ENCODE peak calls at places on chromosomes 12 and 14, in eight cellular contexts. L is foreskin keratinocyte, G is tibial artery, V is cardiac muscle cell, T is IMR-90, Z is psoas muscle, X is uterus, H is HCT116. M is an unnamed sample.

GRCh38 chr12:1220127-1221092 is 229.4 kb downstream of the ERC1 start:
- DNase-seq in L (no peak), G (no peak), V (peak), T (no peak), Z (no peak), X (no peak), H (no peak), M (no peak)

GRCh38 chr12:2683283-2684025 is 111.3 kb upstream of the FKBP4 start:
- DNase-seq in L (no peak), G (no peak), V (no peak), T (peak), Z (no peak), X (no peak), H (no peak), M (no peak)

GRCh38 chr12:44377443-44378160 is 498.5 kb downstream of the NELL2 start:
- DNase-seq in L (no peak), G (no peak), V (no peak), T (no peak), Z (no peak), X (no peak), H (no peak), M (no peak)

GRCh38 chr14:94027566-94028449 is 1.7 kb downstream of the OTUB2 start:
- DNase-seq in L (peak), G (no peak), V (no peak), T (no peak), Z (peak), X (no peak), H (no peak), M (no peak)

GRCh38 chr14:28356819-28357218 is 409.8 kb upstream of the FOXG1 start:
- DNase-seq in L (peak), G (no peak), V (no peak), T (no peak), Z (no peak), X (no peak), H (no peak), M (no peak)

GRCh38 chr12:84919271-84919670 is 6.7 kb upstream of the SLC6A15 start:
- DNase-seq in L (peak), G (no peak), V (no peak), T (peak), Z (no peak), X (no peak), H (no peak), M (no peak)

GRCh38 chr12:132937476-132937875 is 18.6 kb downstream of the ZNF605 start:
- DNase-seq in L (no peak), G (no peak), V (no peak), T (no peak), Z (no peak), X (no peak), H (no peak), M (no peak)

GRCh38 chr12:122843472-122843871 is 8.2 kb downstream of the HIP1R start:
- DNase-seq in L (no peak), G (no peak), V (no peak), T (no peak), Z (peak), X (no peak), H (no peak), M (no peak)

GRCh38 chr12:119036878-119037493 is 55.6 kb downstream of the SRRM4 start:
- DNase-seq in L (no peak), G (no peak), V (peak), T (no peak), Z (no peak), X (no peak), H (no peak), M (peak)

GRCh38 chr14:70098257-70098809 is 90.4 kb downstream of the SLC8A3 start:
- DNase-seq in L (no peak), G (no peak), V (no peak), T (no peak), Z (no peak), X (no peak), H (no peak), M (no peak)

GRCh38 chr14:81427348-81428058 is 27.4 kb upstream of the STON2 start:
- DNase-seq in L (peak), G (peak), V (peak), T (no peak), Z (peak), X (no peak), H (no peak), M (no peak)

GRCh38 chr12:68768431-68768934 is 22.5 kb downstream of the SLC35E3 start:
- DNase-seq in L (no peak), G (no peak), V (no peak), T (peak), Z (no peak), X (no peak), H (no peak), M (no peak)

GRCh38 chr14:68610251-68610793 is 182.5 kb downstream of the ZFP36L1 start:
- DNase-seq in L (no peak), G (no peak), V (no peak), T (no peak), Z (no peak), X (peak), H (peak), M (no peak)

GRCh38 chr12:97982684-97983083 is 520.1 kb downstream of the RMST start:
- DNase-seq in L (no peak), G (no peak), V (no peak), T (no peak), Z (no peak), X (no peak), H (no peak), M (no peak)

GRCh38 chr12:130456375-130457199 is 118.9 kb downstream of the PIWIL1 start:
- DNase-seq in L (no peak), G (no peak), V (no peak), T (no peak), Z (no peak), X (no peak), H (no peak), M (peak)

GRCh38 chr12:112828534-112828933 is 37.0 kb downstream of the RPH3A start:
- DNase-seq in L (no peak), G (no peak), V (no peak), T (no peak), Z (no peak), X (no peak), H (no peak), M (no peak)

GRCh38 chr14:94175403-94176146 is 1.5 kb downstream of the PPP4R4 start:
- DNase-seq in L (no peak), G (no peak), V (no peak), T (no peak), Z (no peak), X (no peak), H (no peak), M (no peak)

GRCh38 chr12:118145113-118145797 is 9.3 kb downstream of the PEBP1 start:
- DNase-seq in L (no peak), G (no peak), V (no peak), T (no peak), Z (no peak), X (no peak), H (no peak), M (no peak)

GRCh38 chr14:52106853-52107252 is 38.0 kb upstream of the NID2 start:
- DNase-seq in L (no peak), G (no peak), V (no peak), T (peak), Z (no peak), X (no peak), H (no peak), M (no peak)

GRCh38 chr12:3199551-3200031 is 122.4 kb downstream of the TSPAN9 start:
- DNase-seq in L (peak), G (no peak), V (peak), T (peak), Z (no peak), X (no peak), H (no peak), M (no peak)

GRCh38 chr12:112868459-112869041 is 38.2 kb upstream of the OAS1 start:
- DNase-seq in L (peak), G (no peak), V (peak), T (no peak), Z (no peak), X (no peak), H (no peak), M (no peak)

GRCh38 chr14:76957224-76957881 is 71.2 kb downstream of the IRF2BPL start:
- DNase-seq in L (no peak), G (no peak), V (no peak), T (no peak), Z (no peak), X (no peak), H (no peak), M (no peak)

GRCh38 chr12:124624823-124625222 is 57.4 kb upstream of the NCOR2 start:
- DNase-seq in L (no peak), G (no peak), V (no peak), T (no peak), Z (no peak), X (no peak), H (no peak), M (no peak)

GRCh38 chr12:112861284-112861683 is 45.5 kb upstream of the OAS1 start:
- DNase-seq in L (no peak), G (no peak), V (no peak), T (no peak), Z (no peak), X (no peak), H (no peak), M (no peak)

GRCh38 chr14:46054526-46054925 is 597.1 kb downstream of the RPL10L start:
- DNase-seq in L (peak), G (no peak), V (no peak), T (peak), Z (no peak), X (no peak), H (no peak), M (no peak)

GRCh38 chr12:109464642-109465351 is 12.3 kb downstream of the KCTD10 start:
- DNase-seq in L (no peak), G (no peak), V (no peak), T (no peak), Z (no peak), X (no peak), H (no peak), M (no peak)

GRCh38 chr12:105706321-105706972 is 376.0 kb downstream of the C12orf75 start:
- DNase-seq in L (peak), G (peak), V (no peak), T (peak), Z (peak), X (no peak), H (no peak), M (no peak)

GRCh38 chr12:52230364-52231281 is 2.4 kb upstream of the KRT7 start:
- DNase-seq in L (peak), G (no peak), V (no peak), T (peak), Z (peak), X (no peak), H (no peak), M (no peak)

GRCh38 chr14:72500234-72500838 is 393.6 kb downstream of the DPF3 start:
- DNase-seq in L (no peak), G (no peak), V (no peak), T (no peak), Z (no peak), X (no peak), H (no peak), M (no peak)

GRCh38 chr14:25298238-25298637 is 248.3 kb upstream of the STXBP6 start:
- DNase-seq in L (no peak), G (no peak), V (no peak), T (no peak), Z (no peak), X (no peak), H (no peak), M (no peak)

GRCh38 chr14:31926123-31926522 is 151.0 kb upstream of the ARHGAP5 start:
- DNase-seq in L (no peak), G (no peak), V (peak), T (peak), Z (no peak), X (no peak), H (peak), M (no peak)

DNA sequence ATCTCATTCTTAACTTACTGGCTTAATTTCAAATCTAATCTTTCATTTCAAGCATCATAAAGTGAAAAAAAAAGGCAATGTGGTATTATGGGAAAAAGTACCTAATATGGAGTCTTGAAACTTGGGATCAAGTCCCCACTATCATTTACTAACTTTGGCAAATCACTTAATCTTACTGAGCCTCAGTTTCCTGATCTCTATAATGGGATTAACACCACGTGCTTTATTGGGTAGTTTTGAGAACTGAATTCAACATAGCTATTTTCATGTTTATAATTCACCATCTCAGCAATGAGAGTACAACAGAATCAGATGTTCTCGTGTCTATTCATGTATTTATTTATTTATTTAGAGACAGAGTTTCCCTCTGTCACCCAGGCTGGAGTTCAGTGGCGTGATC is 78.3 kb downstream of the NTN4 start:
- DNase-seq in L (no peak), G (no peak), V (no peak), T (no peak), Z (no peak), X (no peak), H (no peak), M (no peak)
- H3K27ac ChIP-seq in L (no peak), G (no peak), V (no peak), T (no peak), Z (no peak), X (no peak), H (no peak), M (no peak)

DNA sequence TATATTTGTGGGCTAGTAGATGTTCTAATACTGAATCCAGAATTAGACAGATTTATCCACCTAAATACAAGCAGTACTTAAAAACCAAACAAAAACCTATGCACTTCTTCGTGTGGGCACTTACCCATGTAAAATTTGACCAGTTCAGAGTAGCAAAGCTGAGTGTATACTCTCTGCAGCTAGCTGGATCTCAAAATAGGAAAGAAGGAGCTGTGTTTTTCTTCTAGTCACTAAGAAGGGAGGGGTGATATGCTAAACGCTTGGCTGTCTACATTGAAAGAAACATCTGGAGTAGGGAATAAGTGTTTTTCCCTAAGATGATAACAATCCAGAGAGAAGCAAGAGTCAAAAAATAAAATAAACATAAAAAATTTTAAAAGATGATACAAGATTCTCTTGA is 20.0 kb downstream of the RBMS2 start:
- DNase-seq in L (no peak), G (no peak), V (no peak), T (peak), Z (no peak), X (no peak), H (no peak), M (no peak)
- H3K27ac ChIP-seq in L (no peak), G (no peak), V (no peak), T (peak), Z (no peak), X (no peak), H (no peak), M (no peak)

GRCh38 chr12:50772877-50773276 is 9.0 kb downstream of the ATF1 start:
- DNase-seq in L (no peak), G (no peak), V (no peak), T (no peak), Z (no peak), X (no peak), H (no peak), M (no peak)
- H3K27ac ChIP-seq in L (no peak), G (no peak), V (no peak), T (no peak), Z (peak), X (no peak), H (peak), M (no peak)

GRCh38 chr14:101889366-101889765 is 75.0 kb upstream of the DYNC1H1 start:
- DNase-seq in L (no peak), G (no peak), V (no peak), T (no peak), Z (no peak), X (no peak), H (no peak), M (no peak)
- H3K27ac ChIP-seq in L (no peak), G (no peak), V (no peak), T (no peak), Z (no peak), X (no peak), H (no peak), M (no peak)

GRCh38 chr12:7835766-7836165 is 36.9 kb downstream of the SLC2A14 start:
- DNase-seq in L (no peak), G (no peak), V (no peak), T (no peak), Z (no peak), X (no peak), H (no peak), M (no peak)

GRCh38 chr12:7835116-7835515 is 37.6 kb downstream of the SLC2A14 start:
- DNase-seq in L (no peak), G (no peak), V (no peak), T (no peak), Z (no peak), X (no peak), H (no peak), M (no peak)

GRCh38 chr12:7834701-7835100 is 38.0 kb downstream of the SLC2A14 start:
- DNase-seq in L (no peak), G (no peak), V (no peak), T (no peak), Z (no peak), X (no peak), H (no peak), M (no peak)

GRCh38 chr12:7833831-7834230 is 38.9 kb downstream of the SLC2A14 start:
- DNase-seq in L (no peak), G (no peak), V (no peak), T (peak), Z (no peak), X (no peak), H (no peak), M (no peak)

DNA sequence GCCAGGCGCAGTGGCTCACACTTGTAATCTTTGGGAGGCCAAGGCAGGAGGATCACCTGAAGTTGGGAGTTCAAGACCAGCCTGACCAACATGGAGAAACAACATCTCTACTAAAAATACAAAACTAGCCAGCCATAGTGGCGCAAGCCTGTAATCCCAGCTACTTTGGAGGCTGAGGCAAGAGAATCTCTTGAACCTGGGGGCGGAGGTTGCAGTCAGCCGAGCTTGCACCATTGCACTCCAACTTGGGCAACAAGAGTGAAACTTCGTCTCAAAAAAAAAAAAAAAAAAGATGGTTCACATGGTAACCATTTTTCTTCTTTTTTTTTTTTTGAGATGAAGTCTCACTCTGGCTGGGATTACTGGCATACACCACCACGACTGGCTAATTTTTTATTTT is 35.3 kb downstream of the SLC2A14 start:
- DNase-seq in L (no peak), G (no peak), V (no peak), T (no peak), Z (no peak), X (no peak), H (no peak), M (no peak)
- H3K27ac ChIP-seq in L (no peak), G (no peak), V (no peak), T (no peak), Z (no peak), X (no peak), H (no peak), M (no peak)

DNA sequence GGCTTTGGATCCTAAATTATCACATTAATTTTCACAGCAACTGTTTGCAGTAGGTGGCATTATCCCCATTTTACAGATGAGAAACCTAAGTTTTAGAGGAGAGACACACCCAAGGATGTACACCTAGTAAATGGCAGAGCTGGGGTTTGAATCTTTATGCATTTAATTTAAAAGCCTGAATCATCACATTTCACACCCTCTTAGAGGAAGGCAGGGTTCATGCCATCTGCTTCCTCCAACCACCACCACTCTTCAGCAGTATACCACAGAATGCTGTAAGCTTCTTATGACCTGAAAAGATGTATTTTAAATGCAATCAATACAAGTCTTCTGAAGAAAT is 90.3 kb downstream of the CRADD start:
- DNase-seq in L (no peak), G (no peak), V (no peak), T (no peak), Z (no peak), X (no peak), H (no peak), M (no peak)
- H3K27ac ChIP-seq in L (no peak), G (no peak), V (no peak), T (no peak), Z (no peak), X (peak), H (no peak), M (no peak)

DNA sequence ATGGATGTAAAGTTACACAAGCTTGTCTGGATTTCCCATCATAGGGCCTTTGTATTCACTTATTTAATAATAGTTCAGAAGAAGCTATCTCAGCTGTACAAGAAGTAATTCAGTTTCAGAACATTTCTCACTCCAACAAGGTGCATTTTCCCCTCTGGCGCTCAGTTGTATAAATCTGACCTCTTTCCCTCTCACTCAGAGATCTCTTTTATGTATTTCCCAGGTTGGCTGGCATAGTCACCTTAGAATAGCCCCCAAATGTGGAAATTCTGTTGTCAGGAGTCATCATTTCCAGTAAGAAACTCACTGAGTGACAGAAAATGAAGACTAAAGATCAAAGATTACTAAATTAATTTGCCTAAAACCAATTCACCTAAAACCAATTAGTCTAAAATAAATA is 11.2 kb downstream of the AJUBA start:
- DNase-seq in L (no peak), G (no peak), V (no peak), T (no peak), Z (no peak), X (no peak), H (no peak), M (no peak)
- H3K27ac ChIP-seq in L (no peak), G (no peak), V (no peak), T (no peak), Z (no peak), X (no peak), H (no peak), M (no peak)

GRCh38 chr12:90209029-90209428 is 500.4 kb upstream of the ATP2B1 start:
- DNase-seq in L (no peak), G (no peak), V (no peak), T (no peak), Z (no peak), X (no peak), H (no peak), M (no peak)
- H3K27ac ChIP-seq in L (no peak), G (no peak), V (no peak), T (no peak), Z (no peak), X (no peak), H (no peak), M (no peak)

M was measured in substantia nigra.